ENCODE peak calls at places on chromosomes 6 and 20, in eight cellular contexts. I is naive thymus-derived CD8-positive, alpha-beta T cell; V is kidney epithelial cell; T is uterus; G is stimulated activated CD4-positive, alpha-beta T cell treated with anti-CD3 and anti-CD28 coated beads, Interleukin-1b, Interleukin-23, amount 100 ng/mL, for 1 hour; Q is NCI-H2029; D is T47D; H is NCI-H1105. O is an unnamed sample.

GRCh38 chr6:47663462-47664216 is 34.7 kb upstream of the ADGRF4 start:
- DNase-seq in I (no peak), V (no peak), T (no peak), G (no peak), Q (peak), D (peak), H (no peak), O (no peak)

GRCh38 chr6:45724511-45724910 is 291.1 kb downstream of the CLIC5 start:
- DNase-seq in I (no peak), V (no peak), T (no peak), G (no peak), Q (peak), D (no peak), H (peak), O (peak)

GRCh38 chr6:14877758-14878157 is 368.1 kb upstream of the JARID2 start:
- DNase-seq in I (no peak), V (no peak), T (no peak), G (no peak), Q (no peak), D (no peak), H (no peak), O (no peak)

GRCh38 chr20:4787069-4787468 is 65.4 kb downstream of the PRND start:
- DNase-seq in I (no peak), V (no peak), T (no peak), G (no peak), Q (no peak), D (no peak), H (no peak), O (no peak)

GRCh38 chr20:41234546-41234945 is 83.0 kb downstream of the ZHX3 start:
- DNase-seq in I (no peak), V (no peak), T (no peak), G (no peak), Q (no peak), D (no peak), H (no peak), O (no peak)

GRCh38 chr20:48846516-48847492 is 19.0 kb upstream of the PREX1 start:
- DNase-seq in I (no peak), V (no peak), T (no peak), G (no peak), Q (no peak), D (no peak), H (no peak), O (no peak)

GRCh38 chr6:123681957-123682462 is 45.3 kb upstream of the TRDN start:
- DNase-seq in I (no peak), V (no peak), T (no peak), G (no peak), Q (no peak), D (no peak), H (no peak), O (no peak)

GRCh38 chr6:14108571-14109410 is 8.8 kb upstream of the CD83 start:
- DNase-seq in I (no peak), V (no peak), T (no peak), G (no peak), Q (peak), D (no peak), H (no peak), O (peak)

GRCh38 chr20:57656252-57656820 is 36.1 kb upstream of the ZBP1 start:
- DNase-seq in I (no peak), V (no peak), T (peak), G (no peak), Q (no peak), D (no peak), H (no peak), O (no peak)

GRCh38 chr20:62977613-62978558 is 25.4 kb downstream of the SLC17A9 start:
- DNase-seq in I (peak), V (no peak), T (no peak), G (peak), Q (peak), D (peak), H (no peak), O (no peak)

GRCh38 chr6:56381852-56382251 is 134.5 kb upstream of the COL21A1 start:
- DNase-seq in I (no peak), V (no peak), T (no peak), G (no peak), Q (no peak), D (peak), H (no peak), O (no peak)

GRCh38 chr20:1830240-1830639 is 65.0 kb upstream of the SIRPA start:
- DNase-seq in I (no peak), V (peak), T (no peak), G (no peak), Q (no peak), D (peak), H (no peak), O (no peak)

GRCh38 chr6:37036146-37036545 is 30.7 kb downstream of the FGD2 start:
- DNase-seq in I (no peak), V (no peak), T (no peak), G (no peak), Q (no peak), D (no peak), H (no peak), O (no peak)

GRCh38 chr6:152380351-152380767 is 256.8 kb downstream of the SYNE1 start:
- DNase-seq in I (no peak), V (peak), T (no peak), G (no peak), Q (no peak), D (no peak), H (no peak), O (no peak)

GRCh38 chr6:10149603-10150002 is 265.3 kb downstream of the TFAP2A start:
- DNase-seq in I (no peak), V (no peak), T (no peak), G (no peak), Q (no peak), D (no peak), H (no peak), O (no peak)

GRCh38 chr6:28838634-28839442 is 84.9 kb downstream of the TRIM27 start:
- DNase-seq in I (peak), V (peak), T (peak), G (peak), Q (peak), D (peak), H (peak), O (peak)

GRCh38 chr6:110326609-110327008 is 31.5 kb downstream of the METTL24 start:
- DNase-seq in I (no peak), V (no peak), T (no peak), G (no peak), Q (no peak), D (no peak), H (no peak), O (no peak)

GRCh38 chr6:10465633-10466499 is 51.0 kb upstream of the TFAP2A start:
- DNase-seq in I (no peak), V (no peak), T (no peak), G (no peak), Q (peak), D (peak), H (peak), O (no peak)